ENCODE peak calls at places on chromosome X, in eight cellular contexts. P is H9, J is bronchial epithelial cell, G is MM.1S, X is foreskin fibroblast, D is nephron progenitor cell, I is brain microvascular endothelial cell, S is choroid plexus epithelial cell. R is an unnamed sample.

GRCh38 chrX:49166914-49167739 is 4.6 kb downstream of the MAGIX start:
- DNase-seq in P (no peak), J (peak), G (peak), X (peak), D (no peak), I (peak), S (peak), R (peak)

GRCh38 chrX:134801267-134801666 is 143.0 kb upstream of the PLAC1 start:
- DNase-seq in P (no peak), J (no peak), G (no peak), X (no peak), D (no peak), I (peak), S (no peak), R (no peak)

GRCh38 chrX:16633754-16634153 is 16.2 kb upstream of the S100G start:
- DNase-seq in P (no peak), J (no peak), G (no peak), X (no peak), D (no peak), I (no peak), S (peak), R (no peak)

GRCh38 chrX:18871161-18871880 is 112.6 kb downstream of the PHKA2 start:
- DNase-seq in P (no peak), J (no peak), G (no peak), X (peak), D (no peak), I (peak), S (peak), R (no peak)

GRCh38 chrX:10939384-10939783 is 171.7 kb upstream of the HCCS start:
- DNase-seq in P (no peak), J (peak), G (no peak), X (peak), D (no peak), I (no peak), S (peak), R (peak)

GRCh38 chrX:155768036-155768769 is 112.9 kb upstream of the VAMP7 start:
- DNase-seq in P (no peak), J (peak), G (no peak), X (peak), D (no peak), I (peak), S (peak), R (peak)

GRCh38 chrX:25015486-25016360 is at the start of gene ARX:
- DNase-seq in P (peak), J (peak), G (no peak), X (peak), D (peak), I (no peak), S (peak), R (no peak)

GRCh38 chrX:149527705-149528104 is 13.1 kb upstream of the EOLA1 start:
- DNase-seq in P (no peak), J (peak), G (peak), X (peak), D (no peak), I (peak), S (peak), R (peak)

GRCh38 chrX:38304010-38304409 is 23.3 kb downstream of the RPGR start:
- DNase-seq in P (no peak), J (no peak), G (no peak), X (no peak), D (no peak), I (no peak), S (peak), R (peak)

GRCh38 chrX:114626323-114626722 is 42.4 kb downstream of the HTR2C start:
- DNase-seq in P (no peak), J (peak), G (peak), X (peak), D (peak), I (no peak), S (peak), R (peak)

GRCh38 chrX:49175435-49175834 is 3.7 kb downstream of the PLP2 start:
- DNase-seq in P (no peak), J (peak), G (no peak), X (no peak), D (no peak), I (no peak), S (no peak), R (no peak)

GRCh38 chrX:34560180-34560579 is 96.9 kb downstream of the TMEM47 start:
- DNase-seq in P (peak), J (no peak), G (no peak), X (no peak), D (no peak), I (no peak), S (no peak), R (no peak)

GRCh38 chrX:134512566-134512965 is 52.6 kb downstream of the HPRT1 start:
- DNase-seq in P (no peak), J (peak), G (no peak), X (peak), D (no peak), I (peak), S (peak), R (peak)

GRCh38 chrX:21382715-21383114 is 8.5 kb downstream of the CNKSR2 start:
- DNase-seq in P (no peak), J (peak), G (no peak), X (no peak), D (no peak), I (no peak), S (peak), R (no peak)

GRCh38 chrX:25022499-25023325 is 6.9 kb upstream of the ARX start:
- DNase-seq in P (no peak), J (no peak), G (no peak), X (no peak), D (peak), I (no peak), S (no peak), R (no peak)

GRCh38 chrX:77087529-77088169 is 359.5 kb upstream of the FGF16 start:
- DNase-seq in P (no peak), J (peak), G (no peak), X (peak), D (no peak), I (peak), S (peak), R (peak)

GRCh38 chrX:138484451-138484850 is 227.1 kb downstream of the FGF13 start:
- DNase-seq in P (no peak), J (no peak), G (no peak), X (no peak), D (no peak), I (no peak), S (no peak), R (no peak)

GRCh38 chrX:46759645-46759974 is 692 bp upstream of the SLC9A7 start:
- DNase-seq in P (no peak), J (no peak), G (no peak), X (no peak), D (no peak), I (peak), S (no peak), R (no peak)

GRCh38 chrX:103212749-103213457 is 2.0 kb upstream of the BEX4 start:
- DNase-seq in P (no peak), J (no peak), G (no peak), X (no peak), D (no peak), I (no peak), S (no peak), R (no peak)

GRCh38 chrX:120301497-120301896 is 9.8 kb downstream of the TMEM255A start:
- DNase-seq in P (no peak), J (no peak), G (no peak), X (no peak), D (no peak), I (no peak), S (no peak), R (no peak)

GRCh38 chrX:38664285-38664684 is 102.9 kb downstream of the TSPAN7 start:
- DNase-seq in P (no peak), J (peak), G (peak), X (peak), D (peak), I (peak), S (peak), R (peak)

GRCh38 chrX:134782796-134783195 is 124.5 kb upstream of the PLAC1 start:
- DNase-seq in P (no peak), J (peak), G (no peak), X (peak), D (no peak), I (peak), S (peak), R (peak)

GRCh38 chrX:80879916-80880315 is 70.2 kb upstream of the BRWD3 start:
- DNase-seq in P (no peak), J (no peak), G (no peak), X (no peak), D (no peak), I (no peak), S (no peak), R (peak)

GRCh38 chrX:77979870-77980269 is 10.4 kb upstream of the PGAM4 start:
- DNase-seq in P (no peak), J (no peak), G (no peak), X (no peak), D (no peak), I (no peak), S (no peak), R (no peak)

GRCh38 chrX:150968862-150969720 is 14.0 kb upstream of the HMGB3 start:
- DNase-seq in P (peak), J (no peak), G (no peak), X (no peak), D (no peak), I (no peak), S (no peak), R (no peak)

GRCh38 chrX:77298790-77299189 is 148.4 kb upstream of the FGF16 start:
- DNase-seq in P (no peak), J (no peak), G (no peak), X (no peak), D (no peak), I (no peak), S (no peak), R (no peak)

GRCh38 chrX:122625821-122626220 is 558.3 kb upstream of the GRIA3 start:
- DNase-seq in P (no peak), J (peak), G (no peak), X (peak), D (no peak), I (no peak), S (peak), R (peak)

GRCh38 chrX:72409993-72410392 is 104.3 kb upstream of the CITED1 start:
- DNase-seq in P (no peak), J (no peak), G (no peak), X (no peak), D (no peak), I (no peak), S (no peak), R (no peak)

GRCh38 chrX:100663651-100664050 is 19.7 kb downstream of the SRPX2 start:
- DNase-seq in P (no peak), J (peak), G (no peak), X (no peak), D (no peak), I (no peak), S (no peak), R (peak)

GRCh38 chrX:86039625-86040568 is 7.5 kb downstream of the CHM start:
- DNase-seq in P (no peak), J (no peak), G (no peak), X (no peak), D (no peak), I (no peak), S (no peak), R (no peak)

GRCh38 chrX:130118941-130119640 is 8.8 kb upstream of the ELF4 start:
- DNase-seq in P (no peak), J (no peak), G (no peak), X (peak), D (no peak), I (no peak), S (peak), R (no peak)

GRCh38 chrX:130118396-130118795 is 8.1 kb upstream of the ELF4 start:
- DNase-seq in P (no peak), J (peak), G (no peak), X (peak), D (no peak), I (peak), S (peak), R (peak)

GRCh38 chrX:130120321-130120731 is 10.0 kb upstream of the ELF4 start:
- DNase-seq in P (peak), J (no peak), G (no peak), X (peak), D (peak), I (no peak), S (no peak), R (no peak)

GRCh38 chrX:130114141-130114561 is 3.9 kb upstream of the ELF4 start:
- DNase-seq in P (no peak), J (peak), G (no peak), X (peak), D (no peak), I (no peak), S (no peak), R (peak)

GRCh38 chrX:130117166-130117565 is 6.9 kb upstream of the ELF4 start:
- DNase-seq in P (no peak), J (no peak), G (no peak), X (no peak), D (no peak), I (no peak), S (no peak), R (no peak)
- TF ChIP-seq CTCF in P (peak), J (no peak), G (no peak), X (no peak), D (no peak), I (no peak), S (no peak), R (no peak)

GRCh38 chrX:74534569-74535038 is 79.8 kb downstream of the RLIM start:
- DNase-seq in P (no peak), J (peak), G (no peak), X (peak), D (no peak), I (peak), S (peak), R (peak)

GRCh38 chrX:74535633-74536141 is 78.7 kb downstream of the RLIM start:
- DNase-seq in P (peak), J (peak), G (peak), X (peak), D (peak), I (peak), S (peak), R (peak)

GRCh38 chrX:74537011-74537390 is 77.4 kb downstream of the RLIM start:
- DNase-seq in P (peak), J (peak), G (no peak), X (peak), D (no peak), I (peak), S (peak), R (no peak)

GRCh38 chrX:74536142-74537010 is 78.0 kb downstream of the RLIM start:
- DNase-seq in P (peak), J (peak), G (peak), X (peak), D (peak), I (peak), S (peak), R (peak)

GRCh38 chrX:74535211-74535621 is 79.2 kb downstream of the RLIM start:
- DNase-seq in P (peak), J (peak), G (peak), X (peak), D (peak), I (peak), S (peak), R (peak)
- TF ChIP-seq CTCF in P (peak), J (peak), G (peak), X (peak), D (no peak), I (peak), S (peak), R (peak)

DNA sequence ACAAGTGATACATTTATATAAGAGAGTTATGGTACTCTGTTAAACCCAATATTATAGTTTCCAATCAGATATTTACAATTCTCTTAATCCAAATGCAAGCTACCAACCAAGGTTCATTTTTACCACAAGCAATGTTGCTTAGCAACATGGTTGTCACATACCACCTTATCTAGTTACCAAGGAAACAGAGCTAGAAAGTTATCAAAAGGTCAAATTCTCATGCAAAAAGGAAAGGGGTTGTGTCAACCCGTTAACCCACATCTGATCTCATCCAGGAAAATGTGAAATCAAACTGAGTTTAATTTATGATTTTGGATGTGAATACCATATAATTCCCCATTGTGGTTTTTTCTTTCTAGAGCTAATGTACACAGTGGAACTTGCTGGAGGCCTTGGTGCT is 274.1 kb upstream of the MAGEB2 start:
- DNase-seq in P (no peak), J (no peak), G (no peak), X (no peak), D (no peak), I (peak), S (peak), R (no peak)
- TF ChIP-seq CTCF in P (no peak), J (no peak), G (no peak), X (no peak), D (no peak), I (no peak), S (no peak), R (no peak)

GRCh38 chrX:65993332-65993731 is 46.5 kb downstream of the VSIG4 start:
- DNase-seq in P (no peak), J (no peak), G (peak), X (no peak), D (no peak), I (no peak), S (no peak), R (no peak)
- TF ChIP-seq CTCF in P (no peak), J (no peak), G (no peak), X (no peak), D (no peak), I (no peak), S (no peak), R (no peak)

DNA sequence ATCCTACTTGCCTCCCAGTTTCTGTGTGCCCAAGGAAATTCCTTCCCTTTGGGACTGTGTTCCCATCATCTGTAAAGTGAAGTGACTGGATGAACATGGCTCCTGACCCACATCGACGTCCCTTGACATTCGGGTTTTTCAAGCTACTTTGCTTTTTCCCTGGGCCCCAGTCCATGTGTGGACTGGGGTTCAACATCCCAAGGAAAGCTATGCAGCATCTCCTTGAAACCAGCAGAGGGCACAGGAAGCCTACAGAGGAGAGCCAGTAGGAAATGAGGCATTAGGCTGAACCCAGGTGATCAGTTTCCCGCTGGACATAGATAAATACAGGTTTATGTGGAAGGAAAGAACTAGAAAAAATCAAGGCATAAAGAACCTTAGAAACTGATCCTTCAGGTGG is 145.1 kb upstream of the ARHGEF9 start:
- DNase-seq in P (peak), J (no peak), G (no peak), X (peak), D (peak), I (no peak), S (peak), R (peak)
- TF ChIP-seq CTCF in P (peak), J (peak), G (peak), X (peak), D (peak), I (peak), S (peak), R (peak)

GRCh38 chrX:74343970-74344622 is 40.1 kb downstream of the ZCCHC13 start:
- DNase-seq in P (peak), J (peak), G (peak), X (peak), D (peak), I (peak), S (peak), R (peak)
- TF ChIP-seq CTCF in P (peak), J (peak), G (peak), X (peak), D (peak), I (peak), S (peak), R (peak)

GRCh38 chrX:136491832-136492231 is 4.1 kb downstream of the BRS3 start:
- DNase-seq in P (no peak), J (no peak), G (no peak), X (no peak), D (no peak), I (no peak), S (no peak), R (no peak)
- TF ChIP-seq CTCF in P (peak), J (no peak), G (no peak), X (no peak), D (no peak), I (no peak), S (no peak), R (no peak)

DNA sequence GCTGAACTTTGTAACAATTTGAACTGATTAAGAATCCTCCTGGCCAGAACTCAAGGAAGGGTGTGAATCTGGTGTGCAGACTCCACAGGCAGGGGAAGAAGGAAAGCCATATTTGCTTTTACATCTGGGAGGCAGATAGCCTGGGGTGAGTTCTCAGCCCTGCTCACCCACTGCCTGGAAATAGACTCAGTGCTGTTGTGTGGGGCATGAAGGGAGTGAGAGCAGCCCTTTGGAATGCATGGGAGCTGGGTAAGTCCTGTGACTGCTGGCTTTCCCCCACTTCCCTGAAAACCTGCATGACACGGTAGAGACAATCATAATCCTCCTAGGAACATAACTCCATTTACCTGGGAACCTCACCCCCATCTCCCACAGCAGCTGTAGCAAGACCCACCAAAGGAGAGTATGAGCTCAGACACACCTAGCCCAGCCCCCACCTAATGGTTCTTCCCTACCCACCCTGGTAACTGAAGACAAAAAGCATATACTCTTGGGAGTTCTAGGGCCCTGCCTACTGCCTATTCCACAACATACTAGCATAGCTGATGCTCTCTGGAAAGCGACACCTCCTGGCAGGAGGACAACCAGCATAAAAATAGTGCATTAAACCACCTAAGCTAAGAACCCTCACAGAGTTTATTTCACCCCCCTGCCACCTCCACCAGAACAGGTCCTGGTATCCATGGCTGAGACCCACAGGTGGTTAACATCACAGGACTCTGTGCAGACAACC is 59.3 kb upstream of the UBQLN2 start:
- DNase-seq in P (peak), J (peak), G (no peak), X (peak), D (no peak), I (no peak), S (no peak), R (peak)
- TF ChIP-seq CTCF in P (peak), J (no peak), G (no peak), X (no peak), D (no peak), I (no peak), S (no peak), R (peak)

DNA sequence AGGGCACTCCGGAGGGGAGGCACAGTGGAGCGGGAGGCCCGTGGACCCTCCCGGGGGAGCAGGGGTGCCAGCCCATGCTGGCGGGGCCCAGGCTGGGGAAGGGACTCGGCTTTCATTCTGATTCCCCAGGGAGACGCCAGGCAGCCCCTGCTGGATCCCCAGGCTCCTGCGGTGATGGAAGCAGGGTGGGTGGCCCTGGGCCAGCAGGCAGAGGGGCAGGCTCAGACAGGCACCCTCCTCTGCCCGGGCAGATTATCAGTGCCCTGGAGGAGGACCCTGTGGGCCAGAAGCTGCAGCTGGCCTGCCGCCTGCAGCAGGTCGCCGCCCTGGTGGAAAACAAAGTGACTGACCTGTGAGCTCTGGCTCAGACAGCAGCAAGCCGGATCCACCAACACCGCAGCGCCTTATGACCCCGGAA is 2.1 kb upstream of the SRPK3 start:
- DNase-seq in P (no peak), J (peak), G (no peak), X (no peak), D (no peak), I (no peak), S (no peak), R (no peak)
- TF ChIP-seq CTCF in P (peak), J (peak), G (no peak), X (no peak), D (no peak), I (peak), S (no peak), R (no peak)

R was measured in MCF 10A.